ENCODE peak calls at places on chromosomes 5 and 9, in ten cellular contexts. C is A549, Y is AG04450, Q is lung, D is Peyer's patch, O is cardiac muscle cell, L is kidney, P is pancreas, T is IMR-90, F is brain microvascular endothelial cell. H is an unnamed sample.
A peak's percentile ranks its signal among the peaks of the same experiment; 100 is the strongest.

GRCh38 chr5:54900906-54901725 is 84.3 kb downstream of the ESM1 start:
- DNase-seq in C (no peak), Y (peak; percentile 83), Q (peak; percentile 39), D (peak; percentile 60), O (peak; percentile 96), L (peak; percentile 73), P (no peak), T (peak; percentile 93), F (peak; percentile 63), H (no peak)

GRCh38 chr9:135156525-135157510 is 69.3 kb downstream of the OLFM1 start:
- DNase-seq in C (peak; percentile 53), Y (no peak), Q (peak; percentile 44), D (no peak), O (peak; percentile 69), L (no peak), P (peak; percentile 84), T (peak; percentile 7), F (no peak), H (no peak)

GRCh38 chr5:132469380-132470372 is 20.9 kb downstream of the IRF1 start:
- DNase-seq in C (no peak), Y (no peak), Q (no peak), D (peak; percentile 46), O (peak; percentile 67), L (peak; percentile 86), P (no peak), T (peak; percentile 35), F (no peak), H (no peak)

GRCh38 chr9:122562134-122562760 is 9.3 kb downstream of the OR1N2 start:
- DNase-seq in C (no peak), Y (no peak), Q (no peak), D (no peak), O (no peak), L (no peak), P (no peak), T (no peak), F (no peak), H (no peak)

GRCh38 chr9:98521141-98521540 is 187.6 kb downstream of the GABBR2 start:
- DNase-seq in C (no peak), Y (no peak), Q (peak; percentile 15), D (no peak), O (peak; percentile 56), L (no peak), P (no peak), T (peak; percentile 92), F (peak; percentile 54), H (no peak)

GRCh38 chr5:134637106-134637721 is 4.6 kb upstream of the SAR1B start:
- DNase-seq in C (no peak), Y (no peak), Q (no peak), D (no peak), O (no peak), L (no peak), P (no peak), T (no peak), F (no peak), H (no peak)

GRCh38 chr5:87503004-87503403 is 90.3 kb upstream of the CCNH start:
- DNase-seq in C (no peak), Y (no peak), Q (no peak), D (no peak), O (no peak), L (no peak), P (no peak), T (no peak), F (no peak), H (no peak)

GRCh38 chr5:93422652-93423332 is 158.2 kb downstream of the NR2F1-AS1 start:
- DNase-seq in C (no peak), Y (no peak), Q (no peak), D (no peak), O (no peak), L (no peak), P (no peak), T (no peak), F (no peak), H (no peak)

GRCh38 chr9:122444366-122444765 is 33.4 kb downstream of the OR1J1 start:
- DNase-seq in C (no peak), Y (peak; percentile 42), Q (no peak), D (no peak), O (peak; percentile 99), L (no peak), P (no peak), T (peak; percentile 84), F (peak; percentile 83), H (no peak)

GRCh38 chr9:2144619-2145018 is 129.5 kb downstream of the SMARCA2 start:
- DNase-seq in C (no peak), Y (no peak), Q (no peak), D (no peak), O (no peak), L (no peak), P (no peak), T (no peak), F (no peak), H (no peak)

GRCh38 chr9:87405677-87406544 is 91.8 kb upstream of the DAPK1 start:
- DNase-seq in C (peak; percentile 44), Y (no peak), Q (peak; percentile 48), D (peak; percentile 62), O (peak; percentile 80), L (peak; percentile 76), P (no peak), T (no peak), F (no peak), H (no peak)

GRCh38 chr5:175718401-175719108 is 60.7 kb downstream of the HRH2 start:
- DNase-seq in C (peak; percentile 42), Y (no peak), Q (no peak), D (peak; percentile 84), O (peak; percentile 43), L (no peak), P (no peak), T (no peak), F (peak; percentile 65), H (no peak)

GRCh38 chr5:60810438-60811085 is 33.5 kb downstream of the ELOVL7 start:
- DNase-seq in C (peak; percentile 85), Y (no peak), Q (no peak), D (no peak), O (peak; percentile 3), L (no peak), P (no peak), T (no peak), F (peak; percentile 36), H (no peak)

GRCh38 chr5:4099401-4099800 is 503.8 kb downstream of the IRX1 start:
- DNase-seq in C (no peak), Y (no peak), Q (no peak), D (no peak), O (no peak), L (no peak), P (no peak), T (no peak), F (no peak), H (no peak)

DNA sequence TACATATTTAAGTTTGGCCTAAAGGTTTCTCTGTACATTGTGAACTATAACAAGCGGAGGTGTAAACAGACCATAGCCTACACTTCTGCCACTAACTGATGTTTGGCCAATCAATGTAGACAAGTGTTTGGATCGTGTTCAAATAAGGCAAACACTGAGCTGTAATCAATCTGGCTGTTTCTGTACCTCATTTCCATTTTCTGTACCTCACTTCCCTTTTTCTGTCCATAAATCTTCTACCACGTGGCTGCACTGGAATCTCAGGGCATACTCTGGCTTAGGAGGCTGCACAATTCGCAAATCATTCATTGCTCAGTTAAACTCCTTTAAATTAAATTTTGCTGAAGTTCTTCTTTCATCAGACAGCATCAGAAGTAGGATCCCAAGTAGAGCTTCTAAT is 140.9 kb downstream of the SLC25A46 start:
- DNase-seq in C (no peak), Y (no peak), Q (no peak), D (no peak), O (no peak), L (no peak), P (no peak), T (no peak), F (no peak), H (no peak)
- H3K27ac ChIP-seq in C (no peak overlapping the region), Y (no peak overlapping the region), Q (no peak overlapping the region), D (no peak overlapping the region), O (no peak overlapping the region), L (no peak overlapping the region), P (no peak overlapping the region), T (no peak overlapping the region), F (no peak overlapping the region), H (no peak overlapping the region)

GRCh38 chr9:32552172-32552872 is at the start of the genes SMIM27 and TOPORS:
- DNase-seq in C (peak; percentile 92), Y (peak; percentile 72), Q (peak; percentile 88), D (peak; percentile 95), O (peak; percentile 94), L (peak; percentile 97), P (peak; percentile 93), T (peak; percentile 88), F (peak; percentile 82), H (peak; percentile 89)
- TF ChIP-seq CTCF in C (no peak), Y (no peak), Q (no peak), D (no peak), O (no peak), L (peak; percentile 0), P (no peak), T (no peak), F (no peak), H (peak; percentile 9)

GRCh38 chr5:165913059-165913458 is 2378.4 kb upstream of the WWC1 start:
- DNase-seq in C (no peak), Y (no peak), Q (no peak), D (no peak), O (no peak), L (no peak), P (no peak), T (no peak), F (no peak), H (no peak)

GRCh38 chr5:165919196-165919595 is 2372.2 kb upstream of the WWC1 start:
- DNase-seq in C (no peak), Y (no peak), Q (no peak), D (no peak), O (no peak), L (no peak), P (no peak), T (no peak), F (no peak), H (no peak)

GRCh38 chr5:165914462-165914861 is 2377.0 kb upstream of the WWC1 start:
- DNase-seq in C (no peak), Y (no peak), Q (no peak), D (no peak), O (no peak), L (no peak), P (no peak), T (no peak), F (no peak), H (no peak)
- H3K27ac ChIP-seq in C (no peak overlapping the region), Y (no peak overlapping the region), Q (no peak overlapping the region), D (no peak overlapping the region), O (no peak overlapping the region), L (no peak overlapping the region), P (no peak overlapping the region), T (no peak overlapping the region), F (no peak overlapping the region), H (no peak overlapping the region)

GRCh38 chr5:34900660-34901059 is 14.6 kb downstream of the RAD1 start:
- DNase-seq in C (no peak), Y (no peak), Q (no peak), D (no peak), O (no peak), L (no peak), P (no peak), T (no peak), F (no peak), H (no peak)

GRCh38 chr5:34903260-34903659 is 12.0 kb downstream of the RAD1 start:
- DNase-seq in C (no peak), Y (no peak), Q (no peak), D (no peak), O (no peak), L (no peak), P (no peak), T (no peak), F (no peak), H (no peak)

DNA sequence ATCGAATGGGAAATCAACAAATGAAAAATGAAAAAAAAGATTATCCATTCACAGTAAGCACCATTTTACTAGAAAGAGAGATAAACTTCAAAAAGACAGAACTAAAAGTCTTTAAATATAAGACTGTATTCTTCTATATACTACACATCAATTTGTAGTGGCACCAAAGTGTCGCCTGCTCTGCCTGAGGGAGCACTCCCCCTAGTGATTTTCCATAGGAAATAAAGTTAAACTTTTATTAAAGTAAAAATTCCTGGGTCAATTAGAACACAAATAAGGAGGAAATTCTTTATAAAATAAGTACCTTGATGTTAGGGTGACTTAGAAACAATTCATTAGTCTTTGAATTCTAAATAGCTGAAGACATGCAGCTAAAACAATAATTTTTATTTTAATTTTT is 9.7 kb downstream of the RAD1 start:
- DNase-seq in C (no peak), Y (no peak), Q (no peak), D (no peak), O (peak; percentile 40), L (no peak), P (no peak), T (no peak), F (no peak), H (no peak)
- TF ChIP-seq CTCF in C (peak; percentile 69), Y (peak; percentile 53), Q (no peak), D (no peak), O (peak; percentile 54), L (no peak), P (no peak), T (peak; percentile 45), F (peak; percentile 67), H (peak; percentile 53)